ENCODE peak calls at places on chromosomes 11 and 22, in seven cellular contexts. R, A, B, C, K, N and Y are unnamed samples.

GRCh38 chr11:12159351-12160099 is 49.1 kb downstream of the MICAL2 start:
- DNase-seq in B (no peak), K (no peak), N (no peak), A (no peak), R (peak; percentile 93), C (no peak), Y (peak; percentile 23)

GRCh38 chr22:19046287-19046686 is 75.9 kb downstream of the DGCR2 start:
- DNase-seq in A (no peak), B (no peak), C (no peak), N (no peak), K (no peak), R (no peak), Y (no peak)

GRCh38 chr22:32564170-32565001 is 89.8 kb downstream of the FBXO7 start:
- DNase-seq in A (no peak), C (no peak), N (no peak), B (peak; percentile 21), K (peak; percentile 21), R (peak; percentile 54), Y (no peak)

GRCh38 chr11:110377451-110377850 is 52.3 kb upstream of the FDX1 start:
- DNase-seq in B (no peak), N (no peak), A (no peak), K (no peak), C (no peak), R (no peak), Y (no peak)

GRCh38 chr11:60570970-60571369 is 55.8 kb downstream of the MS4A13 start:
- DNase-seq in B (no peak), A (no peak), K (no peak), N (no peak), R (no peak), C (no peak), Y (no peak)

GRCh38 chr11:32706985-32707736 is 87.3 kb downstream of the CCDC73 start:
- DNase-seq in R (peak; percentile 90), B (no peak), C (no peak), N (peak; percentile 11), K (no peak), A (no peak), Y (no peak)

GRCh38 chr11:235180-235997 is 753 bp downstream of the SIRT3 start:
- DNase-seq in N (no peak), C (no peak), B (no peak), A (no peak), R (no peak), K (no peak), Y (no peak)

GRCh38 chr22:38211556-38211955 is 9.8 kb downstream of the MAFF start:
- DNase-seq in K (no peak), R (no peak), A (no peak), N (no peak), B (no peak), C (no peak), Y (no peak)

GRCh38 chr22:37383342-37383741 is 43.9 kb downstream of the ELFN2 start:
- DNase-seq in C (no peak), K (peak; percentile 63), B (peak; percentile 82), R (no peak), A (no peak), N (no peak), Y (no peak)

GRCh38 chr22:19174106-19175025 is 4.2 kb downstream of the SLC25A1 start:
- DNase-seq in B (no peak), N (no peak), R (peak; percentile 54), K (no peak), C (no peak), A (peak; percentile 26), Y (no peak)

GRCh38 chr11:91960770-91961169 is 263.8 kb upstream of the FAT3 start:
- DNase-seq in C (no peak), K (no peak), N (no peak), R (no peak), A (no peak), B (no peak), Y (no peak)

GRCh38 chr11:122287401-122287800 is 171.4 kb upstream of the BLID start:
- DNase-seq in C (no peak), B (no peak), A (peak; percentile 61), R (no peak), K (peak; percentile 69), N (no peak), Y (no peak)

GRCh38 chr11:66701432-66702240 is 23.9 kb upstream of the RBM4B start:
- DNase-seq in R (no peak), N (no peak), C (no peak), K (no peak), B (no peak), A (no peak), Y (no peak)

GRCh38 chr11:66676931-66677598 is 622 bp downstream of the RBM4B start:
- DNase-seq in R (peak; percentile 19), B (no peak), A (no peak), N (no peak), K (no peak), C (no peak), Y (no peak)

GRCh38 chr22:50216161-50216683 is 15.4 kb downstream of the SELENOO start:
- DNase-seq in R (no peak), C (no peak), B (no peak), K (no peak), N (no peak), A (no peak), Y (no peak)

GRCh38 chr11:60242607-60243292 is at the start of gene MS4A4E:
- DNase-seq in K (no peak), C (no peak), R (no peak), B (no peak), A (no peak), N (no peak), Y (no peak)

GRCh38 chr11:58770627-58771457 is 39.1 kb upstream of the GLYAT start:
- DNase-seq in A (no peak), R (peak; percentile 30), N (no peak), C (no peak), K (no peak), B (no peak), Y (no peak)

GRCh38 chr22:36332623-36333331 is 55.0 kb downstream of the MYH9 start:
- DNase-seq in K (no peak), R (peak; percentile 86), N (no peak), B (no peak), C (peak; percentile 64), A (no peak), Y (no peak)

GRCh38 chr11:61384271-61385242 is 7.8 kb upstream of the TMEM216 start:
- DNase-seq in K (peak; percentile 28), B (no peak), R (no peak), N (no peak), A (peak; percentile 36), C (no peak), Y (no peak)

GRCh38 chr11:44611687-44612437 is 46.4 kb downstream of the CD82 start:
- DNase-seq in N (no peak), A (no peak), K (no peak), R (no peak), B (no peak), C (peak; percentile 68), Y (no peak)

GRCh38 chr11:62497132-62497915 is 49.3 kb downstream of the AHNAK start:
- DNase-seq in B (peak; percentile 53), N (no peak), C (no peak), A (peak; percentile 74), R (peak; percentile 75), K (peak; percentile 46), Y (no peak)